ENCODE peak calls at places on chromosomes 11 and 22, in nine cellular contexts. K is heart left ventricle; J is stimulated activated CD4-positive, alpha-beta T cell treated with anti-CD3 and anti-CD28 coated beads, Interleukin-12 subunit alpha, Interleukin-12 subunit beta, amount 100 ng/mL, for 4 hours; I is ELR; V is GM12892; C is amygdala; M is ACHN; S is HTR-8/SVneo; Y is GF-D8. O is an unnamed sample.
A peak's percentile ranks its signal among the peaks of the same experiment; 100 is the strongest.

GRCh38 chr11:105693075-105693474 is 83.2 kb downstream of the GRIA4 start:
- DNase-seq in K (no peak), J (no peak), I (no peak), V (no peak), C (no peak), M (no peak), S (no peak), Y (no peak), O (no peak)

GRCh38 chr11:88105952-88106351 is 69.3 kb downstream of the RAB38 start:
- DNase-seq in K (no peak), J (no peak), I (no peak), V (no peak), C (no peak), M (no peak), S (no peak), Y (no peak), O (no peak)

GRCh38 chr22:23287136-23288095 is 107.1 kb downstream of the BCR start:
- DNase-seq in K (no peak), J (no peak), I (no peak), V (no peak), C (no peak), M (no peak), S (no peak), Y (no peak), O (no peak)

GRCh38 chr11:14132312-14132711 is 169.8 kb downstream of the SPON1 start:
- DNase-seq in K (no peak), J (no peak), I (no peak), V (no peak), C (no peak), M (no peak), S (no peak), Y (no peak), O (no peak)

GRCh38 chr11:32113637-32114203 is 22.8 kb downstream of the RCN1 start:
- DNase-seq in K (no peak), J (no peak), I (no peak), V (no peak), C (no peak), M (no peak), S (no peak), Y (no peak), O (no peak)

GRCh38 chr22:50403701-50404101 is 60.6 kb downstream of the PPP6R2 start:
- DNase-seq in K (peak; percentile 72), J (no peak), I (no peak), V (no peak), C (no peak), M (no peak), S (no peak), Y (peak; percentile 9), O (no peak)

GRCh38 chr22:17035246-17035645 is 27.2 kb upstream of the GAB4 start:
- DNase-seq in K (no peak), J (no peak), I (no peak), V (no peak), C (no peak), M (no peak), S (no peak), Y (no peak), O (no peak)

GRCh38 chr22:21685164-21685513 is 19.3 kb downstream of the PPIL2 start:
- DNase-seq in K (no peak), J (no peak), I (no peak), V (no peak), C (no peak), M (no peak), S (no peak), Y (no peak), O (no peak)

GRCh38 chr11:102680945-102681344 is 24.6 kb downstream of the MMP27 start:
- DNase-seq in K (no peak), J (no peak), I (peak; percentile 21), V (no peak), C (no peak), M (no peak), S (no peak), Y (peak; percentile 50), O (no peak)

GRCh38 chr11:14380947-14381555 is 22.1 kb upstream of the RRAS2 start:
- DNase-seq in K (peak; percentile 74), J (peak; percentile 30), I (peak; percentile 67), V (peak; percentile 29), C (peak; percentile 5), M (peak; percentile 64), S (peak; percentile 60), Y (no peak), O (peak; percentile 48)

GRCh38 chr11:118574636-118575035 is 2.4 kb downstream of the ARCN1 start:
- DNase-seq in K (no peak), J (no peak), I (no peak), V (no peak), C (no peak), M (no peak), S (no peak), Y (no peak), O (no peak)

GRCh38 chr11:114615448-114616361 is 20.1 kb upstream of the NXPE4 start:
- DNase-seq in K (no peak), J (no peak), I (no peak), V (no peak), C (no peak), M (no peak), S (no peak), Y (no peak), O (no peak)

GRCh38 chr22:49354516-49355205 is 473.0 kb downstream of the BRD1 start:
- DNase-seq in K (no peak), J (no peak), I (no peak), V (no peak), C (no peak), M (no peak), S (no peak), Y (no peak), O (no peak)

GRCh38 chr11:75267171-75267970 is 26.8 kb downstream of the TPBGL start:
- DNase-seq in K (no peak), J (no peak), I (no peak), V (no peak), C (no peak), M (no peak), S (no peak), Y (no peak), O (no peak)